ENCODE peak calls at places on chromosomes 7 and 10, in ten cellular contexts. W is lung, V is GM12865, F is right lobe of liver, E is cerebellar cortex, K is HFF-Myc, C is GM03348, O is skeletal muscle cell, I is SK-N-DZ, X is aorta. S is an unnamed sample.

GRCh38 chr7:2821842-2822507 is 22.1 kb downstream of the GNA12 start:
- DNase-seq in W (no peak), V (peak), F (peak), E (no peak), K (no peak), C (peak), O (peak), I (no peak), X (no peak), S (no peak)

GRCh38 chr10:114525368-114525949 is 121.2 kb upstream of the AFAP1L2 start:
- DNase-seq in W (no peak), V (peak), F (no peak), E (no peak), K (no peak), C (no peak), O (no peak), I (no peak), X (no peak), S (no peak)

GRCh38 chr7:91383186-91383585 is 119.0 kb downstream of the FZD1 start:
- DNase-seq in W (no peak), V (no peak), F (no peak), E (no peak), K (peak), C (no peak), O (peak), I (no peak), X (no peak), S (no peak)

GRCh38 chr10:13942030-13942429 is 355.3 kb downstream of the PRPF18 start:
- DNase-seq in W (no peak), V (peak), F (no peak), E (no peak), K (no peak), C (no peak), O (no peak), I (no peak), X (no peak), S (no peak)

GRCh38 chr10:71191459-71192113 is 20.8 kb upstream of the UNC5B start:
- DNase-seq in W (no peak), V (no peak), F (no peak), E (no peak), K (no peak), C (no peak), O (no peak), I (peak), X (no peak), S (no peak)

GRCh38 chr10:74589226-74589673 is 237.2 kb upstream of the KAT6B start:
- DNase-seq in W (peak), V (peak), F (peak), E (peak), K (peak), C (peak), O (peak), I (peak), X (peak), S (peak)

GRCh38 chr10:60957667-60958221 is 13.8 kb upstream of the RHOBTB1 start:
- DNase-seq in W (no peak), V (no peak), F (no peak), E (no peak), K (no peak), C (no peak), O (no peak), I (peak), X (no peak), S (no peak)

GRCh38 chr7:24982917-24983316 is 2.9 kb upstream of the OSBPL3 start:
- DNase-seq in W (no peak), V (no peak), F (no peak), E (no peak), K (no peak), C (no peak), O (no peak), I (no peak), X (no peak), S (no peak)